ENCODE peak calls at places on chromosomes 13 and 19, in eight cellular contexts. One of them, this sample, is unnamed. For H3K36me3, the result is how much of the 10 kb centered on the place peaks cover.

GRCh38 chr19:35963514-35963913 is 27.3 kb downstream of the LRFN3 start:
- DNase-seq in thoracic aorta: no peak
- DNase-seq in cardiac muscle cell: peak
- DNase-seq in astrocyte: peak
- DNase-seq in fibroblast of lung: peak
- DNase-seq in brain microvascular endothelial cell: peak
- DNase-seq in mammary epithelial cell: peak
- DNase-seq in upper lobe of right lung: no peak
- DNase-seq in this sample: no peak

GRCh38 chr19:30070970-30071632 is 129.1 kb downstream of the URI1 start:
- DNase-seq in thoracic aorta: no peak
- DNase-seq in astrocyte: no peak
- DNase-seq in fibroblast of lung: no peak
- DNase-seq in brain microvascular endothelial cell: no peak
- DNase-seq in upper lobe of right lung: peak
- DNase-seq in mammary epithelial cell: no peak
- DNase-seq in cardiac muscle cell: no peak
- DNase-seq in this sample: no peak

GRCh38 chr13:75749407-75749806 is 113.3 kb downstream of the LMO7 start:
- DNase-seq in upper lobe of right lung: no peak
- DNase-seq in thoracic aorta: peak
- DNase-seq in brain microvascular endothelial cell: peak
- DNase-seq in fibroblast of lung: peak
- DNase-seq in cardiac muscle cell: no peak
- DNase-seq in mammary epithelial cell: peak
- DNase-seq in astrocyte: peak
- DNase-seq in this sample: no peak

GRCh38 chr19:1173160-1173844 is 766 bp downstream of the SBNO2 start:
- DNase-seq in upper lobe of right lung: peak
- DNase-seq in cardiac muscle cell: no peak
- DNase-seq in brain microvascular endothelial cell: no peak
- DNase-seq in astrocyte: no peak
- DNase-seq in thoracic aorta: no peak
- DNase-seq in mammary epithelial cell: no peak
- DNase-seq in fibroblast of lung: no peak
- DNase-seq in this sample: no peak

GRCh38 chr19:34418300-34418699 is 9.9 kb upstream of the UBA2 start:
- DNase-seq in upper lobe of right lung: no peak
- DNase-seq in mammary epithelial cell: no peak
- DNase-seq in thoracic aorta: no peak
- DNase-seq in brain microvascular endothelial cell: no peak
- DNase-seq in cardiac muscle cell: no peak
- DNase-seq in fibroblast of lung: no peak
- DNase-seq in astrocyte: no peak
- DNase-seq in this sample: no peak

GRCh38 chr19:32418155-32418554 is 12.6 kb downstream of the DPY19L3 start:
- DNase-seq in brain microvascular endothelial cell: no peak
- DNase-seq in cardiac muscle cell: no peak
- DNase-seq in mammary epithelial cell: no peak
- DNase-seq in astrocyte: no peak
- DNase-seq in upper lobe of right lung: no peak
- DNase-seq in fibroblast of lung: no peak
- DNase-seq in thoracic aorta: no peak
- DNase-seq in this sample: no peak

GRCh38 chr13:79427265-79427664 is 21.2 kb upstream of the RBM26 start:
- DNase-seq in astrocyte: no peak
- DNase-seq in brain microvascular endothelial cell: no peak
- DNase-seq in mammary epithelial cell: no peak
- DNase-seq in thoracic aorta: no peak
- DNase-seq in cardiac muscle cell: no peak
- DNase-seq in fibroblast of lung: no peak
- DNase-seq in upper lobe of right lung: no peak
- DNase-seq in this sample: no peak

GRCh38 chr13:54133721-54134120 is 1105.1 kb downstream of the OLFM4 start:
- DNase-seq in upper lobe of right lung: no peak
- DNase-seq in brain microvascular endothelial cell: no peak
- DNase-seq in mammary epithelial cell: no peak
- DNase-seq in astrocyte: no peak
- DNase-seq in cardiac muscle cell: no peak
- DNase-seq in fibroblast of lung: no peak
- DNase-seq in thoracic aorta: no peak
- DNase-seq in this sample: no peak

GRCh38 chr13:44323754-44324153 is 49.9 kb upstream of the SERP2 start:
- DNase-seq in cardiac muscle cell: no peak
- DNase-seq in brain microvascular endothelial cell: no peak
- DNase-seq in upper lobe of right lung: no peak
- DNase-seq in fibroblast of lung: no peak
- DNase-seq in thoracic aorta: no peak
- DNase-seq in mammary epithelial cell: no peak
- DNase-seq in astrocyte: no peak
- DNase-seq in this sample: no peak

GRCh38 chr13:97934590-97934989 is 18.9 kb upstream of the IPO5 start:
- DNase-seq in cardiac muscle cell: peak
- DNase-seq in mammary epithelial cell: no peak
- DNase-seq in astrocyte: peak
- DNase-seq in upper lobe of right lung: no peak
- DNase-seq in thoracic aorta: no peak
- DNase-seq in fibroblast of lung: no peak
- DNase-seq in brain microvascular endothelial cell: no peak
- DNase-seq in this sample: no peak

GRCh38 chr13:32022292-32022691 is 9.3 kb upstream of the FRY start:
- DNase-seq in upper lobe of right lung: no peak
- DNase-seq in cardiac muscle cell: peak
- DNase-seq in astrocyte: no peak
- DNase-seq in fibroblast of lung: peak
- DNase-seq in brain microvascular endothelial cell: no peak
- DNase-seq in thoracic aorta: no peak
- DNase-seq in mammary epithelial cell: no peak
- DNase-seq in this sample: no peak

GRCh38 chr19:18204394-18205179 is 745 bp upstream of the RAB3A start:
- DNase-seq in upper lobe of right lung: no peak
- DNase-seq in thoracic aorta: no peak
- DNase-seq in brain microvascular endothelial cell: peak
- DNase-seq in astrocyte: no peak
- DNase-seq in mammary epithelial cell: no peak
- DNase-seq in cardiac muscle cell: peak
- DNase-seq in fibroblast of lung: no peak
- DNase-seq in this sample: no peak

DNA sequence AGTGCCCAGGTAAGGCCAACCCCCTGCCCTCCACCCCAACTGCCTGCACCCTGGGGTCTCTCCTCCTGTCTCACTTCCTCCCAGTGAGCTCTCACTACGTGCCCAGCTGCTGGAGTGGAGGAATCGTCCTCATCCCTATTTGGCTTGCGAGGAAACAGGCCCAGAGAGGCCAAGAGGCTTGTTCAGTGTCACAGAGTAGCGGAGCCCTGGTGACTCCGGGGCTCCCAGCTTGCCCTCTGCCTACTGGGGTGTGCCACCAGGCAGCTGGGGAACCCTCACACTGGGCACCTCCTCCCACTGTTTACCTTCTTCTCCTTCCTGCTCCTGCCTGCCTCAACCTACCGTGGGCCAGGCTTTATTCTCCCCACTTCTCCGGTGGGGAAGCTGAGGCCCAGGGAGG is 5.6 kb downstream of the TMED1 start:
- DNase-seq in astrocyte: no peak
- DNase-seq in brain microvascular endothelial cell: no peak
- DNase-seq in thoracic aorta: no peak
- DNase-seq in mammary epithelial cell: no peak
- DNase-seq in upper lobe of right lung: no peak
- DNase-seq in cardiac muscle cell: no peak
- DNase-seq in fibroblast of lung: no peak
- DNase-seq in this sample: no peak
- H3K36me3 ChIP-seq in astrocyte: under half
- H3K36me3 ChIP-seq in brain microvascular endothelial cell: half or more
- H3K36me3 ChIP-seq in thoracic aorta: under half
- H3K36me3 ChIP-seq in mammary epithelial cell: under half
- H3K36me3 ChIP-seq in upper lobe of right lung: half or more
- H3K36me3 ChIP-seq in cardiac muscle cell: under half
- H3K36me3 ChIP-seq in fibroblast of lung: under half
- H3K36me3 ChIP-seq in this sample: under half

GRCh38 chr19:4279530-4280422 is 710 bp downstream of the SHD start:
- DNase-seq in mammary epithelial cell: no peak
- DNase-seq in fibroblast of lung: no peak
- DNase-seq in astrocyte: no peak
- DNase-seq in brain microvascular endothelial cell: no peak
- DNase-seq in thoracic aorta: no peak
- DNase-seq in cardiac muscle cell: peak
- DNase-seq in upper lobe of right lung: no peak
- DNase-seq in this sample: no peak
- TF ChIP-seq CTCF in mammary epithelial cell: no peak
- TF ChIP-seq CTCF in fibroblast of lung: no peak
- TF ChIP-seq CTCF in astrocyte: no peak
- TF ChIP-seq CTCF in brain microvascular endothelial cell: no peak
- TF ChIP-seq CTCF in thoracic aorta: no peak
- TF ChIP-seq CTCF in cardiac muscle cell: no peak
- TF ChIP-seq CTCF in upper lobe of right lung: no peak
- TF ChIP-seq CTCF in this sample: no peak

DNA sequence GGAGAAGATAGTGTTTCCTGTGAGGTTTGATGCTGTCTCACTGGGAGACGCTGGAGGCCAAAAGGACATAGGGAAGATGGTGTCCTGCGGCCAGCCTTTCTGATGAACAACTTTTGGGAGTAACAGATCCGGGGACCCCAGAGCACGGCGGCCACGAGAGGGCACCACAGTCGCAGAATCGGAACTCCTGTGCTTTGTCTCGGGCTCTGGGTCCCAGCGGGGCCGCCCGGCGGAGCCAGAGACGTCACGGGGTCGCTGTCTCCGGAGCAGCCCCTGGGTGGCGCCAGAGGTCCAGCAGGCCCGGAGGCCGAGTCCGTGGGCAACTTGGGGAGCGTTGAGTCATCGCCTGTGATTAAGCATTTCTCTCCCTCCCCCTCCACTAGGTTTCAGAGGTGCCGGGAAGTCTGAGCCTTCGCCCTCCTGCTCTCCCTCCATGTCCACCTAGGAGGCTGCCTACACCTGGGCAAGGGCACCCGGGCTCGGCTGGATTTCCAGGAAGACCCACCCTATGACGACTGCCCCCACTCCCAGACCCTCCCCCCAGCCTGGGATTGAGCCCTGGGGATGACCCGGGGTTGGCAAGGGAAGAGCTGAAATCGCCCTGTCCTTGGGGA is 3.2 kb downstream of the NANOS3 start:
- DNase-seq in fibroblast of lung: peak
- DNase-seq in cardiac muscle cell: peak
- DNase-seq in thoracic aorta: peak
- DNase-seq in mammary epithelial cell: peak
- DNase-seq in astrocyte: peak
- DNase-seq in upper lobe of right lung: peak
- DNase-seq in brain microvascular endothelial cell: peak
- DNase-seq in this sample: peak
- H3K4me3 ChIP-seq in fibroblast of lung: peak
- H3K4me3 ChIP-seq in cardiac muscle cell: no peak
- H3K4me3 ChIP-seq in thoracic aorta: peak
- H3K4me3 ChIP-seq in mammary epithelial cell: no peak
- H3K4me3 ChIP-seq in astrocyte: peak
- H3K4me3 ChIP-seq in upper lobe of right lung: no peak
- H3K4me3 ChIP-seq in brain microvascular endothelial cell: peak
- H3K4me3 ChIP-seq in this sample: no peak

GRCh38 chr19:40374084-40374483 is 15.9 kb downstream of the HIPK4 start:
- DNase-seq in astrocyte: no peak
- DNase-seq in brain microvascular endothelial cell: no peak
- DNase-seq in mammary epithelial cell: no peak
- DNase-seq in thoracic aorta: no peak
- DNase-seq in cardiac muscle cell: no peak
- DNase-seq in fibroblast of lung: no peak
- DNase-seq in upper lobe of right lung: no peak
- DNase-seq in this sample: no peak
- H3K36me3 ChIP-seq in astrocyte: under half
- H3K36me3 ChIP-seq in brain microvascular endothelial cell: under half
- H3K36me3 ChIP-seq in mammary epithelial cell: under half
- H3K36me3 ChIP-seq in thoracic aorta: half or more
- H3K36me3 ChIP-seq in cardiac muscle cell: half or more
- H3K36me3 ChIP-seq in fibroblast of lung: under half
- H3K36me3 ChIP-seq in upper lobe of right lung: half or more
- H3K36me3 ChIP-seq in this sample: under half

GRCh38 chr13:107202371-107203023 is 634.6 kb upstream of the ARGLU1 start:
- DNase-seq in mammary epithelial cell: peak
- DNase-seq in astrocyte: peak
- DNase-seq in fibroblast of lung: peak
- DNase-seq in thoracic aorta: no peak
- DNase-seq in cardiac muscle cell: no peak
- DNase-seq in brain microvascular endothelial cell: peak
- DNase-seq in upper lobe of right lung: no peak
- DNase-seq in this sample: no peak

GRCh38 chr13:107208889-107209288 is 641.0 kb upstream of the ARGLU1 start:
- DNase-seq in astrocyte: no peak
- DNase-seq in thoracic aorta: no peak
- DNase-seq in upper lobe of right lung: no peak
- DNase-seq in brain microvascular endothelial cell: no peak
- DNase-seq in cardiac muscle cell: no peak
- DNase-seq in fibroblast of lung: no peak
- DNase-seq in mammary epithelial cell: no peak
- DNase-seq in this sample: no peak

GRCh38 chr13:107203146-107203847 is 635.4 kb upstream of the ARGLU1 start:
- DNase-seq in cardiac muscle cell: peak
- DNase-seq in astrocyte: no peak
- DNase-seq in brain microvascular endothelial cell: peak
- DNase-seq in thoracic aorta: no peak
- DNase-seq in upper lobe of right lung: no peak
- DNase-seq in fibroblast of lung: peak
- DNase-seq in mammary epithelial cell: no peak
- DNase-seq in this sample: no peak

GRCh38 chr13:107209811-107210210 is 641.9 kb upstream of the ARGLU1 start:
- DNase-seq in thoracic aorta: no peak
- DNase-seq in fibroblast of lung: peak
- DNase-seq in brain microvascular endothelial cell: no peak
- DNase-seq in upper lobe of right lung: no peak
- DNase-seq in cardiac muscle cell: no peak
- DNase-seq in astrocyte: peak
- DNase-seq in mammary epithelial cell: no peak
- DNase-seq in this sample: peak

GRCh38 chr13:107205318-107206112 is 637.6 kb upstream of the ARGLU1 start:
- DNase-seq in cardiac muscle cell: peak
- DNase-seq in mammary epithelial cell: peak
- DNase-seq in thoracic aorta: no peak
- DNase-seq in fibroblast of lung: peak
- DNase-seq in brain microvascular endothelial cell: peak
- DNase-seq in astrocyte: peak
- DNase-seq in upper lobe of right lung: peak
- DNase-seq in this sample: no peak
- TF ChIP-seq CTCF in cardiac muscle cell: peak
- TF ChIP-seq CTCF in mammary epithelial cell: peak
- TF ChIP-seq CTCF in thoracic aorta: peak
- TF ChIP-seq CTCF in fibroblast of lung: peak
- TF ChIP-seq CTCF in brain microvascular endothelial cell: peak
- TF ChIP-seq CTCF in astrocyte: peak
- TF ChIP-seq CTCF in upper lobe of right lung: peak
- TF ChIP-seq CTCF in this sample: peak

GRCh38 chr19:50419580-50420035 is 870 bp downstream of the SPIB start:
- DNase-seq in mammary epithelial cell: no peak
- DNase-seq in upper lobe of right lung: no peak
- DNase-seq in cardiac muscle cell: no peak
- DNase-seq in thoracic aorta: no peak
- DNase-seq in brain microvascular endothelial cell: no peak
- DNase-seq in astrocyte: no peak
- DNase-seq in fibroblast of lung: no peak
- DNase-seq in this sample: no peak
- H3K4me3 ChIP-seq in mammary epithelial cell: no peak
- H3K4me3 ChIP-seq in upper lobe of right lung: no peak
- H3K4me3 ChIP-seq in cardiac muscle cell: no peak
- H3K4me3 ChIP-seq in thoracic aorta: no peak
- H3K4me3 ChIP-seq in brain microvascular endothelial cell: no peak
- H3K4me3 ChIP-seq in astrocyte: no peak
- H3K4me3 ChIP-seq in fibroblast of lung: no peak
- H3K4me3 ChIP-seq in this sample: no peak